ENCODE peak calls at places on chromosomes 11 and 22, in six cellular contexts. One of them, this sample, is unnamed.
A peak's percentile ranks its signal among the peaks of the same experiment; 100 is the strongest.

GRCh38 chr11:86551286-86551685 is 121.1 kb downstream of the ME3 start:
- DNase-seq in fibroblast of lung: peak; percentile 90
- DNase-seq in colonic mucosa: no peak
- DNase-seq in A673: peak; percentile 29
- DNase-seq in SK-N-SH: no peak
- DNase-seq in lower lobe of right lung: no peak
- DNase-seq in this sample: no peak

GRCh38 chr11:15194671-15195415 is 80.1 kb downstream of the INSC start:
- DNase-seq in colonic mucosa: no peak
- DNase-seq in fibroblast of lung: peak; percentile 65
- DNase-seq in lower lobe of right lung: no peak
- DNase-seq in SK-N-SH: no peak
- DNase-seq in A673: no peak
- DNase-seq in this sample: no peak

GRCh38 chr22:49324527-49325491 is 502.9 kb downstream of the BRD1 start:
- DNase-seq in colonic mucosa: no peak
- DNase-seq in A673: no peak
- DNase-seq in lower lobe of right lung: peak; percentile 26
- DNase-seq in SK-N-SH: peak; percentile 5
- DNase-seq in fibroblast of lung: no peak
- DNase-seq in this sample: no peak

GRCh38 chr11:116851631-116852030 is 14.2 kb upstream of the APOA1 start:
- DNase-seq in SK-N-SH: no peak
- DNase-seq in A673: peak; percentile 65
- DNase-seq in fibroblast of lung: no peak
- DNase-seq in lower lobe of right lung: peak; percentile 65
- DNase-seq in colonic mucosa: no peak
- DNase-seq in this sample: no peak

GRCh38 chr11:820655-821512 is 2.2 kb downstream of the PNPLA2 start:
- DNase-seq in SK-N-SH: no peak
- DNase-seq in fibroblast of lung: peak; percentile 70
- DNase-seq in lower lobe of right lung: peak; percentile 88
- DNase-seq in A673: no peak
- DNase-seq in colonic mucosa: peak; percentile 80
- DNase-seq in this sample: no peak

GRCh38 chr11:76686261-76687079 is 15.9 kb upstream of the LRRC32 start:
- DNase-seq in A673: no peak
- DNase-seq in colonic mucosa: no peak
- DNase-seq in lower lobe of right lung: no peak
- DNase-seq in SK-N-SH: no peak
- DNase-seq in fibroblast of lung: no peak
- DNase-seq in this sample: peak; percentile 39

GRCh38 chr22:46686221-46686872 is 51.7 kb downstream of the CERK start:
- DNase-seq in lower lobe of right lung: no peak
- DNase-seq in SK-N-SH: no peak
- DNase-seq in colonic mucosa: no peak
- DNase-seq in A673: no peak
- DNase-seq in fibroblast of lung: no peak
- DNase-seq in this sample: no peak

GRCh38 chr11:36407360-36407759 is 102.7 kb downstream of the TRAF6 start:
- DNase-seq in colonic mucosa: no peak
- DNase-seq in SK-N-SH: no peak
- DNase-seq in fibroblast of lung: no peak
- DNase-seq in lower lobe of right lung: no peak
- DNase-seq in A673: no peak
- DNase-seq in this sample: peak; percentile 27

GRCh38 chr22:22822106-22822505 is 65.5 kb upstream of the IGLL5 start:
- DNase-seq in A673: no peak
- DNase-seq in fibroblast of lung: no peak
- DNase-seq in SK-N-SH: no peak
- DNase-seq in lower lobe of right lung: no peak
- DNase-seq in colonic mucosa: no peak
- DNase-seq in this sample: no peak
- H3K4me1 ChIP-seq in A673: no peaks in the 10 kb centered on the region
- H3K4me1 ChIP-seq in fibroblast of lung: no peaks in the 10 kb centered on the region
- H3K4me1 ChIP-seq in SK-N-SH: no peaks in the 10 kb centered on the region
- H3K4me1 ChIP-seq in lower lobe of right lung: no peaks in the 10 kb centered on the region
- H3K4me1 ChIP-seq in colonic mucosa: no peaks in the 10 kb centered on the region
- H3K4me1 ChIP-seq in this sample: peaks cover 92% of the 10 kb centered on the region

GRCh38 chr11:94140154-94140655 is 11.6 kb downstream of the PANX1 start:
- DNase-seq in lower lobe of right lung: no peak
- DNase-seq in SK-N-SH: no peak
- DNase-seq in colonic mucosa: no peak
- DNase-seq in fibroblast of lung: no peak
- DNase-seq in A673: no peak
- DNase-seq in this sample: no peak

GRCh38 chr11:94142308-94143277 is 14.0 kb downstream of the PANX1 start:
- DNase-seq in SK-N-SH: no peak
- DNase-seq in lower lobe of right lung: no peak
- DNase-seq in A673: no peak
- DNase-seq in colonic mucosa: no peak
- DNase-seq in fibroblast of lung: no peak
- DNase-seq in this sample: no peak

GRCh38 chr11:94141511-94142307 is 13.1 kb downstream of the PANX1 start:
- DNase-seq in lower lobe of right lung: no peak
- DNase-seq in SK-N-SH: no peak
- DNase-seq in fibroblast of lung: no peak
- DNase-seq in colonic mucosa: no peak
- DNase-seq in A673: no peak
- DNase-seq in this sample: no peak

GRCh38 chr11:94134651-94135512 is 6.2 kb downstream of the PANX1 start:
- DNase-seq in SK-N-SH: no peak
- DNase-seq in A673: peak; percentile 32
- DNase-seq in colonic mucosa: peak; percentile 51
- DNase-seq in lower lobe of right lung: no peak
- DNase-seq in fibroblast of lung: peak; percentile 82
- DNase-seq in this sample: no peak

GRCh38 chr11:94139421-94139820 is 10.8 kb downstream of the PANX1 start:
- DNase-seq in lower lobe of right lung: no peak
- DNase-seq in colonic mucosa: no peak
- DNase-seq in A673: no peak
- DNase-seq in fibroblast of lung: no peak
- DNase-seq in SK-N-SH: no peak
- DNase-seq in this sample: no peak
- H3K4me1 ChIP-seq in lower lobe of right lung: peaks cover 48% of the 10 kb centered on the region
- H3K4me1 ChIP-seq in colonic mucosa: peaks cover 9% of the 10 kb centered on the region
- H3K4me1 ChIP-seq in A673: peaks cover 10% of the 10 kb centered on the region
- H3K4me1 ChIP-seq in fibroblast of lung: peaks cover 20% of the 10 kb centered on the region
- H3K4me1 ChIP-seq in SK-N-SH: peaks cover 9% of the 10 kb centered on the region
- H3K4me1 ChIP-seq in this sample: peaks cover 6% of the 10 kb centered on the region

DNA sequence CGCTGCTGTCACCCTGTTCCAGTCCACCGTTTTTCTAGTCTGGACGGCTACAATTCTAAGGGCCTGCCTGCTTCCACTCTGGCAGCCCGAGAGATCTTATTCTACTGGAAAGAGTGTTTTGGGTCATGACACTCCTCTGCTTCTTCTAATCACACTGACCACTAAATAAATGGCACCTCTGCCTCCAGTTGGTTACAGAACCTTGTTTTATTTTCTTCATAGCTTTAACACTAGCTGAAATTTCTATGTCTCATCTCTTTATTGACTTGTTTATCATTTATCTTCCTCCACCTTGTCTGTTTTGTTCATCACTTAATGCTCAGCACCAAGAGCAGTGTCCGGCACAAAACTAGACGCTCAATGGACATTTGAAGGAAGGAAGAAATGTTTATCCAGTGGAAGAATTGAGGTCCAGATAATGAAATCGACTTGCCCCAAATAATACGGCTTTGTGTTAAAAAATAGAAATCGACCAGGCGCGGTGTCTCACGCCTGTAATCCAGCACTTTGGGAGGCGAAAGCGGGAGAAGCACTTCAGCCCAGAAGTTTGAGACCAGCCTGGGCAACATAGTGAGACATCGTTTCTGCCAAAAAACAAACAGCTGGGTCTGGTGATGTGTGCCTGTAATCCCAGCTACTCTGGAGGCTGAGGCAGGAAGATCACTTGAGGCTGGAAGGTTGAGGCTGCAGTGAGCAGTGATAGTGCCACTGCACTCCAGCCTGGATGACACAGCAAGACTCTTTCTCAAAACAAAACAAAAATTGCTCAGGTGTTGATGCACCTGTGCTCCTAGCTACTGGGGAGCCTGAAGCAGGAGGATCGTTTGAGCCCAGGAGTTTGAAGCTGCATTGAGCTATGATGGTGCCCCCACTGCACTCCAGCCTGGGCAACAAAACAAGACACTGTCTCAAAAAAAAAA is 693 bp upstream of the PRR14L start:
- DNase-seq in lower lobe of right lung: no peak
- DNase-seq in A673: no peak
- DNase-seq in fibroblast of lung: no peak
- DNase-seq in SK-N-SH: no peak
- DNase-seq in colonic mucosa: peak; percentile 22
- DNase-seq in this sample: peak; percentile 22
- H3K4me1 ChIP-seq in lower lobe of right lung: peaks cover 43% of the 10 kb centered on the region
- H3K4me1 ChIP-seq in A673: peaks cover 21% of the 10 kb centered on the region
- H3K4me1 ChIP-seq in fibroblast of lung: peaks cover 17% of the 10 kb centered on the region
- H3K4me1 ChIP-seq in SK-N-SH: peaks cover 12% of the 10 kb centered on the region
- H3K4me1 ChIP-seq in colonic mucosa: peaks cover 15% of the 10 kb centered on the region
- H3K4me1 ChIP-seq in this sample: peaks cover 51% of the 10 kb centered on the region

DNA sequence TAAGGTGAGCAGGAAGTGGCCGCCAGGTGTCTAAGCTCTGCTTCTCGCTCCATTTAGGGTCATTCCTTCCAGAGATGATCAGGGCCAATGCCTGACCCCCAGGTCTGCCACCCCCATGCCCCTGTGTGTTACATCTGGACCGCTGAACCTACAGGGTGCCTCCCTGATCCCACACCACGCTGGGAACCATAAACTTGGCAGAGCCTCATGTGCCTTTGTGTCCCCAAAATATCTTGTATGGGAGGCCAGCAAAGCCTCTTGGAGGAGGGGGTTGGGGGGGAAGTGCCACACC is 3.7 kb downstream of the TST start:
- DNase-seq in colonic mucosa: no peak
- DNase-seq in lower lobe of right lung: no peak
- DNase-seq in SK-N-SH: no peak
- DNase-seq in A673: no peak
- DNase-seq in fibroblast of lung: no peak
- DNase-seq in this sample: no peak
- H3K4me1 ChIP-seq in colonic mucosa: peaks cover 39% of the 10 kb centered on the region
- H3K4me1 ChIP-seq in lower lobe of right lung: peaks cover 52% of the 10 kb centered on the region
- H3K4me1 ChIP-seq in SK-N-SH: peaks cover 8% of the 10 kb centered on the region
- H3K4me1 ChIP-seq in A673: peaks cover 4% of the 10 kb centered on the region
- H3K4me1 ChIP-seq in fibroblast of lung: peaks cover 4% of the 10 kb centered on the region
- H3K4me1 ChIP-seq in this sample: peaks cover 8% of the 10 kb centered on the region

This sample was measured in OCI-LY7.